ENCODE peak calls at places on chromosomes 1 and 21, in four cellular contexts. H, Y, S and L are unnamed samples.

GRCh38 chr1:19872190-19872589 is 10.0 kb upstream of the OTUD3 start:
- DNase-seq in H (peak; percentile 47), Y (no peak), S (no peak), L (no peak)

GRCh38 chr1:57949168-57949567 is 525.3 kb upstream of the DAB1 start:
- DNase-seq in H (no peak), Y (no peak), S (no peak), L (no peak)

GRCh38 chr1:55823521-55824296 is 608.5 kb upstream of the USP24 start:
- DNase-seq in H (no peak), Y (no peak), S (peak; percentile 45), L (no peak)

GRCh38 chr21:33232640-33233039 is 2.9 kb downstream of the IFNAR2 start:
- DNase-seq in H (no peak), Y (no peak), S (no peak), L (no peak)

GRCh38 chr1:113542221-113542701 is 151.9 kb downstream of the MAGI3 start:
- DNase-seq in H (no peak), Y (no peak), S (peak; percentile 83), L (no peak)

GRCh38 chr1:74712863-74713262 is 20.0 kb downstream of the CRYZ start:
- DNase-seq in H (no peak), Y (no peak), S (no peak), L (no peak)

GRCh38 chr21:36125513-36126121 is 9.3 kb upstream of the CBR3 start:
- DNase-seq in H (no peak), Y (peak; percentile 25), S (peak; percentile 54), L (peak; percentile 73)

GRCh38 chr1:198254521-198254920 is 97.7 kb downstream of the NEK7 start:
- DNase-seq in H (no peak), Y (no peak), S (no peak), L (no peak)

GRCh38 chr1:12016182-12016581 is 3.1 kb upstream of the MIIP start:
- DNase-seq in H (no peak), Y (no peak), S (no peak), L (no peak)

GRCh38 chr1:205172729-205173366 is 38.7 kb downstream of the DSTYK start:
- DNase-seq in H (no peak), Y (no peak), S (peak; percentile 94), L (no peak)

GRCh38 chr21:35195232-35195631 is 146.1 kb upstream of the RUNX1 start:
- DNase-seq in H (no peak), Y (no peak), S (peak; percentile 52), L (no peak)

GRCh38 chr1:64759968-64760367 is 15.1 kb downstream of the RAVER2 start:
- DNase-seq in H (no peak), Y (no peak), S (no peak), L (no peak)

GRCh38 chr1:53349968-53350852 is 22.3 kb upstream of the LRP8 start:
- DNase-seq in H (no peak), Y (peak; percentile 1), S (no peak), L (no peak)

GRCh38 chr1:186438567-186438966 is 22.3 kb downstream of the PDC start:
- DNase-seq in H (no peak), Y (no peak), S (no peak), L (no peak)

GRCh38 chr1:239616686-239617085 is 230.3 kb downstream of the CHRM3 start:
- DNase-seq in H (no peak), Y (no peak), S (no peak), L (no peak)

GRCh38 chr1:241639040-241639652 is 1.0 kb downstream of the CHML start:
- DNase-seq in H (peak; percentile 21), Y (no peak), S (no peak), L (no peak)

GRCh38 chr1:116075981-116076380 is 35.2 kb upstream of the MAB21L3 start:
- DNase-seq in H (no peak), Y (no peak), S (peak; percentile 2), L (no peak)

GRCh38 chr1:101242331-101243050 is 5.7 kb downstream of the S1PR1 start:
- DNase-seq in H (no peak), Y (no peak), S (no peak), L (no peak)

GRCh38 chr1:35173516-35174224 is 19.3 kb downstream of the SFPQ start:
- DNase-seq in H (no peak), Y (no peak), S (no peak), L (no peak)

GRCh38 chr1:225746361-225747179 is 31.1 kb upstream of the SRP9 start:
- DNase-seq in H (peak; percentile 67), Y (peak; percentile 12), S (peak; percentile 70), L (peak; percentile 56)

GRCh38 chr1:39632491-39633417 is 6.7 kb downstream of the HEYL start:
- DNase-seq in H (no peak), Y (peak; percentile 45), S (peak; percentile 58), L (peak; percentile 72)

DNA sequence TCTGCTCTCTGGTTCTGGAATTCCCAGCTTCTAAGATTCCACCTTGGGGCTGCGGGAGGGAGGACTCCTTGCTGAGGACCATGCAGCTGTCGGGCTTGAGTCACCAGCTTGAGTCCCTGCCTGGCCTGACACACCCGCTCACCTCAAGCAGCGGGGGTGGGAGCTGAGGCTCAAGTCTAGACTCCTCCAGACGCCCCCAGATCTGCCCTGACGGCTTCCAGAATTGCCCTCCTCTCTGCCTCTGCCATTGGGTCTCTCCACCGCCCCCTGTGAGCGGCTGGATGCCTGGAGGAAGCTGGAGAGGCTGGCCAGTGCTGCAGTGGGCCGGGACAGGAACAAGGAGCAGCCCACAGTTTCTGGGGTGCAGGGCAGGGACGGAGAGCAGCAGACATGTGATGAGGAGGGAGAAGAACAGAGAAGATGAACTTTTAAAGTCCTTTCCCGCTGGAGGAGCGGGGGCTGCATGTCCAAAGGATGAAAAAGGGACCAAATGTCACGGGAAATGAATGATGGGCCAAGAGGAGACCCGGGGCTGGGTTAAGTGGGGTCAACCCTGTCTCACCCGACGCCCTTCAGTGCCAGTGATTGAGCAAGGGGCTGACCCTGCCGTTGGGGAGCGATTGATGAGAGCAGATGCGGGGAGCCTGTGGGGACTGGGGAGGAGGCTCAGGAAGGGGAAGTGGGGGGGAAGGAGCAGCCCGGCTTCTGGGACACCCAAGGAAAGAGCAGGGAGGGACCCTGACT is 13.5 kb downstream of the CRABP2 start:
- DNase-seq in H (no peak), Y (no peak), S (no peak), L (peak; percentile 50)
- TF ChIP-seq CTCF in H (no peak), Y (peak; percentile 22), S (peak; percentile 47), L (no peak)

DNA sequence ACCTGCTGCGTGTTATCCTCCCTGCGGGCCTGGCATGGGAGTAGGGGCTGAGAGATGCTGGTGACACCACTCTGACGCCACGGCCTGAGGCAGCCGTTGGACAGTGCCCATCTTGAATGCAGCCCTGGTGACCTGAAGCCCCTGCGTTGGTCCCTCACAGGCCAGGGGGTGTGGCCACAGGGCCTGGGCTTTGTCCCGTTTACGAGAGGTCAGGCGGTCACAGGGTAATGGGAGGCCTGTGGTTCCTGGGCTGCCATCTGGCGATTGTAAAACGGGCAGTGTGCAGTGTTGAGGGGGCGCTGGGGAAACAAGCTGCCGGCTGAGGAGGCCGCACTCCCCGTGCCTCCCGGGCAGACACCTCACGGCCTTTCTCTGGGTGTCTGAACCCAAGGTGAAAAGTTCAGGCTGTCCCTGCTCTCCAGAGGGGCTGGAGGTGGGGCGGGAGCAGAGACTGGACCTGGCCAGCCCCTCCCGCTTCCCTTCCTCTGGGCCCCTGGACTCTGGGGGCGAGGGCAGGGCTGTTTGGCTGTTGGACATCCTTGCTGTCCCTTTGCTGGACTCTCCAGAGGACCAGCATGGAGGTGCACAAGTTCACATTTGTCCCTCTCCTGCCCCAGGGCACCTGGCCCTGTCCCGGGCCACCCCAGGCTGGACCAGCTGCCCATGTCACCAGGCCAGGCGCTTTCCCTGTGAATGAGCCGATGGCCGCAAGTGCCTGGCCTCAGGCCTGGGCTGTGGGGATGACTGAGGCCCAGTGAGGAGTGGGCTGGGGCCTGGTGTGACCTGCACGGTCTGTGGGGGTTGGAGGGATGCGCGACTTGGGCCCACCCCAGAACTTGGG is 42.4 kb downstream of the SKI start:
- DNase-seq in H (no peak), Y (no peak), S (no peak), L (no peak)
- TF ChIP-seq CTCF in H (no peak), Y (no peak), S (no peak), L (no peak)

DNA sequence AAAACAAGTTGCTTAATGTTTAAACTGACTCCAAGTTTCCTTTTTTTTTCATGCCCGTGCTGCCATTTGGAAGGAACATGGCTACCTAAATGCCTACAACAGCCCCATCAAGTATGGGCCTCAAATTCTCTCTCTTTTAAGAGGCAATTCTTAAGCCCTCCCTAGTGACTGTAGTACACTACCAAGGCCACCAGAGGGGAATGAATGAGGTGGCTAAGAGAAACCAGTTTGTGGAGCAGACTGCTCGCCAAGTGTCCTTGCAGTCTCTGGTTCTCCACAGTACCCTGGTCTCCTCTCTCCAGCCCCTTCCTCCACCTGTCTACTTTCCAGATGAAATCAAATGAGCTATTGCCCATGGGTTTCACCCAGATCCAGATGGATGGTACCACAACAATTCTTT is 1809.6 kb downstream of the BRINP3 start:
- DNase-seq in H (no peak), Y (no peak), S (no peak), L (no peak)
- TF ChIP-seq CTCF in H (no peak), Y (no peak), S (peak; percentile 27), L (peak; percentile 20)

DNA sequence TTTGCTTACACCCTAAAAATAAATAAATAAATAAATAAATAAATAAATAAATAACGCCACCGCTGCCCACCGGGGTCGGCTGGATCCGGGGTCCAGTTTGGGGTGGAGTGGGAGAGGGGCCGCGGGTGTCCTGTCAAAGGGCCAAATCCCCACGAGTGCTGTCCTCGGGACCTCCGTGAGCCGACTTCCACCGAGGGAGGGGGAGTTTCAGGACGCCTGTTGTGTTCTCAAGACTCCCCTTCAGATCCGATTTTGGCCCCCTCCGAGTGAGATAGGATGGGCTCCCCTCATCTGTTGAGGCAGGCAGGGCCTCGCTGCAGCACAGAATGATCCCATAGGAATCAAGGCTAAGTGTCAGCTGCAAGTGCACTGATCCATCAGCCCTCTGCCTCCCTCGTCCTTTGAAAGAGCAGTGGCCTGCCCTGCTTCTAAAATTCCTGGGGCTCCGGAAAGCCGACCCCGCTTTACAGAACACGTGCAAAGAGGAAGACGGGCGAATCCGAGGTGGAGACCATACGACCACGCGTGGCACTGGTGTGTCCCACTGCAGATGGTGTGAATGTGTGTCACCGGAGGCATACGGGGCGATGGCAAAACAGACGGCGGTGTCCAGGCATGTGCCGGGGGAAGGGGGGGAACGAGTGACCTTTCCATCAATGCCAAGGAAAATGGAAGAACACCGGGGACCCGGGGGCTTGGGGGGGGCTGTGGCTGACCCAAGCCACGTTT is 3880.5 kb downstream of the SRGAP2C start:
- DNase-seq in H (no peak), Y (no peak), S (no peak), L (no peak)
- TF ChIP-seq CTCF in H (no peak), Y (no peak), S (no peak), L (no peak)

GRCh38 chr1:202691846-202692245 is 18.4 kb downstream of the SYT2 start:
- DNase-seq in H (no peak), Y (no peak), S (no peak), L (no peak)

GRCh38 chr1:202689082-202689481 is 21.2 kb downstream of the SYT2 start:
- DNase-seq in H (no peak), Y (no peak), S (no peak), L (peak; percentile 42)

GRCh38 chr1:202689493-202690342 is 20.5 kb downstream of the SYT2 start:
- DNase-seq in H (no peak), Y (no peak), S (no peak), L (no peak)

GRCh38 chr1:202694354-202694753 is 15.9 kb downstream of the SYT2 start:
- DNase-seq in H (no peak), Y (no peak), S (no peak), L (no peak)

DNA sequence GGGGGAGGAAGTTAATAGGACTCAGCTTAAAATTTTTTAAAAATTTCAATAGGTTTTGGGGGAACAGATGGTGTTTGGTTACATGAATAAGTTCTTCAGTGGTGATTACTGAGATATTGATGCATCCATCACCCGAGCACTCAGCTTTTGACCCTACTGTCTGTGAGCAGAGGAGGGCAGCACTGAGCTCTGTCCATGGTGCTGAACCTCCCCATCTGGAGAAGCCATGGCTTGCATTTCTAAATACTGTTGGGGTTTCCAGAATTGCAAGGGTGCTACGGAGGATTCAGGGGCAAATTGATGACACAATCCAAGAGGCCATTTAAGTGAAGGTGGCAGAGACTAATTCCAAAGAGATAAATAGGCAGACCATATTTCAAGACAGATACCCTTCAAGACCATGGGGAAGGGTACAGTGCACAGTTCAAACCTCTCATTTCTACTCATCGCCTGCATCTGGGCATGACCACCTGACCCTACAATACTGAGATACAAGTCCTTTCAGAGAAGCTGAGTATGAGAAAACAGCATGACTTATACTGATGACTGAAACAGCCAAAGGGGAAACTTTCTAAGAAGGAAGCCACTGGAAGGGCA is 17.2 kb downstream of the SYT2 start:
- DNase-seq in H (no peak), Y (peak; percentile 78), S (peak; percentile 65), L (peak; percentile 70)
- TF ChIP-seq CTCF in H (no peak), Y (peak; percentile 35), S (peak; percentile 56), L (peak; percentile 58)